ENCODE peak calls at places on chromosomes 4 and X, in four cellular contexts. U is right lobe of liver, E is mammary epithelial cell, W is B cell. L is an unnamed sample.

GRCh38 chrX:49842603-49843002 is 13.5 kb downstream of the PAGE4 start:
- DNase-seq in U (no peak), E (no peak), W (no peak), L (no peak)

GRCh38 chr4:88097781-88098180 is 60.7 kb downstream of the ABCG2 start:
- DNase-seq in U (no peak), E (peak), W (no peak), L (peak)

GRCh38 chr4:27048350-27049100 is 187.9 kb downstream of the STIM2 start:
- DNase-seq in U (no peak), E (peak), W (peak), L (peak)

GRCh38 chr4:146398404-146398803 is 123.3 kb downstream of the SLC10A7 start:
- DNase-seq in U (no peak), E (no peak), W (no peak), L (no peak)

GRCh38 chr4:102399021-102399420 is 53.7 kb upstream of the SLC39A8 start:
- DNase-seq in U (no peak), E (no peak), W (no peak), L (no peak)

GRCh38 chrX:65846974-65847373 is 179.5 kb downstream of the MSN start:
- DNase-seq in U (no peak), E (no peak), W (no peak), L (no peak)

GRCh38 chrX:134670241-134670811 is 12.1 kb upstream of the PLAC1 start:
- DNase-seq in U (no peak), E (peak), W (no peak), L (peak)

GRCh38 chrX:54891573-54891972 is 29.1 kb upstream of the TRO start:
- DNase-seq in U (peak), E (peak), W (peak), L (peak)

GRCh38 chr4:183797041-183797444 is 108.1 kb upstream of the STOX2 start:
- DNase-seq in U (no peak), E (peak), W (no peak), L (no peak)

GRCh38 chrX:107146670-107147069 is 28.0 kb upstream of the RBM41 start:
- DNase-seq in U (no peak), E (peak), W (no peak), L (no peak)